ENCODE peak calls at places on chromosomes 6 and 20, in seven cellular contexts. Q is left ventricle myocardium inferior, Y is B cell, E is BJ, P is stomach, T is Peyer's patch, I is cardiac muscle cell. C is an unnamed sample.

GRCh38 chr20:5495026-5495425 is 178.3 kb upstream of the PROKR2 start:
- DNase-seq in Q (no peak), E (no peak), P (no peak), T (no peak), Y (no peak), I (no peak), C (peak)

GRCh38 chr6:164035912-164036485 is 621.5 kb downstream of the QKI start:
- DNase-seq in Y (no peak), T (no peak), P (no peak), E (no peak), I (no peak), Q (no peak), C (no peak)

GRCh38 chr6:7910654-7911344 is at the start of gene TXNDC5:
- DNase-seq in P (peak), E (no peak), I (peak), Q (peak), T (peak), Y (peak), C (peak)

GRCh38 chr6:124661231-124661630 is 301.0 kb upstream of the RNF217 start:
- DNase-seq in Q (no peak), E (no peak), P (no peak), I (no peak), T (no peak), Y (no peak), C (no peak)

GRCh38 chr6:45566882-45567281 is 189.1 kb upstream of the SUPT3H start:
- DNase-seq in T (no peak), E (no peak), Y (no peak), I (peak), Q (no peak), P (no peak), C (no peak)

GRCh38 chr6:12280901-12281300 is 9.3 kb upstream of the EDN1 start:
- DNase-seq in T (no peak), I (no peak), Y (no peak), Q (no peak), P (no peak), E (no peak), C (no peak)

GRCh38 chr6:82608365-82608764 is 244.7 kb downstream of the TPBG start:
- DNase-seq in P (no peak), I (no peak), T (no peak), Q (no peak), E (no peak), Y (no peak), C (no peak)

GRCh38 chr20:51339721-51340450 is 202.6 kb downstream of the NFATC2 start:
- DNase-seq in E (no peak), Y (no peak), I (no peak), T (no peak), Q (no peak), P (no peak), C (no peak)

GRCh38 chr20:20237093-20237959 is 130.6 kb upstream of the INSM1 start:
- DNase-seq in E (no peak), I (peak), P (peak), Q (no peak), Y (peak), T (no peak), C (no peak)

GRCh38 chr6:44667668-44668390 is 280.3 kb downstream of the CDC5L start:
- DNase-seq in T (peak), E (no peak), I (peak), Q (no peak), P (peak), Y (peak), C (peak)

GRCh38 chr6:13538084-13538483 is 36.3 kb upstream of the SIRT5 start:
- DNase-seq in T (no peak), P (no peak), Q (no peak), I (peak), E (no peak), Y (peak), C (no peak)
- TF ChIP-seq CTCF in T (no peak), P (no peak), Q (peak), I (peak), E (peak), Y (peak), C (peak)

GRCh38 chr6:154509421-154510143 is 903 bp downstream of the CNKSR3 start:
- DNase-seq in Y (no peak), T (no peak), I (peak), P (peak), E (no peak), Q (peak), C (peak)
- TF ChIP-seq CTCF in Y (no peak), T (no peak), I (no peak), P (no peak), E (no peak), Q (no peak), C (no peak)

GRCh38 chr6:1611322-1611571 is 1.5 kb downstream of the FOXC1 start:
- DNase-seq in E (no peak), Q (no peak), P (no peak), Y (no peak), I (peak), T (no peak), C (no peak)
- TF ChIP-seq CTCF in E (peak), Q (peak), P (no peak), Y (no peak), I (peak), T (no peak), C (no peak)

GRCh38 chr20:44959896-44960852 is at the start of gene TOMM34:
- DNase-seq in P (peak), T (peak), Q (peak), I (peak), E (peak), Y (peak), C (peak)
- TF ChIP-seq CTCF in P (no peak), T (no peak), Q (no peak), I (no peak), E (no peak), Y (no peak), C (no peak)

DNA sequence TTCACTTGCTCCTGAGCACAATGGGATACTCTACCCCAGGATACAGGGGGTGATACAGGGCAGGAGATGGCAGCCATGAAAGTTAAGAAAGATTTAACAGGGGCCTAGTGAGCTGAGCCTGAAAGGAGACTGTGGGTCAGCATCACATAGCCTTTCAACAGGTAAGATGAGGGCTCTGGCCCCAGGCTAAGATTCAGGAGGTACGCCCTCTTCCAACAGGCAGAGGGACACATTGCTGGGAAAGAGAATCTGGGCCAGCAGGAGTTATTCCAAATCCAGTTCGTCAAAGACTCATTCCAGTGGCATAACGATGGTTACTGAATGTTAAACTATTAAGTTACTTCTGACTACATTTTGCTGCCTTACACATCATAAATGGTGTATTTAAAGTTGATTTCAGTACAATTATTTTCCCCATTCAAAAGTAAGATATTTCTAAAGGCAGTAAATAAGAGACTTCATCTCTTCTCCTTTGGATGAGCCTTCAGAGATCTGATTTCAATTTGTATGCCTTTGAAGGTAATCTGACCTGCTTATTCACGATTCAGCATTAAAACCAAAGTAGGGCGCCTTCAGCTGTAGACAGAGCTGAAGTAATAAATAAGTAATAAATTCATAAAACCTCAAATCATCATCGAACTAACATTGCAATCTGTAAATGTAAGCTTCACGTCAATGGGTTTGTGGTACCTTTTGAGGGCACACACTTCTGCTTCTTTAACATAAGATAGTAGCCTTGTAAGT is 62.4 kb downstream of the HS3ST5 start:
- DNase-seq in E (no peak), Q (no peak), P (no peak), T (no peak), Y (no peak), I (no peak), C (no peak)
- TF ChIP-seq CTCF in E (no peak), Q (no peak), P (no peak), T (no peak), Y (no peak), I (no peak), C (no peak)

C was measured in osteocyte.